ENCODE peak calls at places on chromosomes 12 and 14, in seven cellular contexts. One of them, this sample, is unnamed. For H3K4me1, the result is how much of the 10 kb centered on the place peaks cover.

GRCh38 chr12:31006416-31007152 is 67.1 kb upstream of the DDX11 start:
- DNase-seq in spleen: peak
- DNase-seq in A549: no peak
- DNase-seq in prostate gland: no peak
- DNase-seq in esophagus squamous epithelium: no peak
- DNase-seq in ovary: no peak
- DNase-seq in sigmoid colon: peak
- DNase-seq in this sample: no peak

GRCh38 chr14:31876741-31877140 is 200.4 kb upstream of the ARHGAP5 start:
- DNase-seq in spleen: no peak
- DNase-seq in A549: no peak
- DNase-seq in prostate gland: no peak
- DNase-seq in esophagus squamous epithelium: no peak
- DNase-seq in ovary: no peak
- DNase-seq in sigmoid colon: no peak
- DNase-seq in this sample: no peak

GRCh38 chr12:67540920-67541624 is 107.5 kb upstream of the DYRK2 start:
- DNase-seq in spleen: no peak
- DNase-seq in A549: no peak
- DNase-seq in prostate gland: no peak
- DNase-seq in esophagus squamous epithelium: no peak
- DNase-seq in ovary: no peak
- DNase-seq in sigmoid colon: no peak
- DNase-seq in this sample: no peak

GRCh38 chr12:69933115-69933552 is 108.1 kb downstream of the MYRFL start:
- DNase-seq in spleen: no peak
- DNase-seq in A549: no peak
- DNase-seq in prostate gland: no peak
- DNase-seq in esophagus squamous epithelium: no peak
- DNase-seq in ovary: no peak
- DNase-seq in sigmoid colon: no peak
- DNase-seq in this sample: no peak

GRCh38 chr12:20883288-20883687 is 72.8 kb downstream of the SLCO1B3 start:
- DNase-seq in spleen: no peak
- DNase-seq in A549: peak
- DNase-seq in prostate gland: peak
- DNase-seq in esophagus squamous epithelium: no peak
- DNase-seq in ovary: no peak
- DNase-seq in sigmoid colon: no peak
- DNase-seq in this sample: no peak

GRCh38 chr12:1435456-1435855 is 158.9 kb downstream of the FBXL14 start:
- DNase-seq in spleen: no peak
- DNase-seq in A549: no peak
- DNase-seq in prostate gland: no peak
- DNase-seq in esophagus squamous epithelium: no peak
- DNase-seq in ovary: no peak
- DNase-seq in sigmoid colon: no peak
- DNase-seq in this sample: no peak

GRCh38 chr14:73467377-73467776 is 9.0 kb upstream of the NUMB start:
- DNase-seq in spleen: peak
- DNase-seq in A549: no peak
- DNase-seq in prostate gland: no peak
- DNase-seq in esophagus squamous epithelium: no peak
- DNase-seq in ovary: no peak
- DNase-seq in sigmoid colon: no peak
- DNase-seq in this sample: no peak

GRCh38 chr12:56212360-56212759 is 9.4 kb downstream of the RNF41 start:
- DNase-seq in spleen: no peak
- DNase-seq in A549: no peak
- DNase-seq in prostate gland: no peak
- DNase-seq in esophagus squamous epithelium: no peak
- DNase-seq in ovary: no peak
- DNase-seq in sigmoid colon: no peak
- DNase-seq in this sample: no peak

GRCh38 chr12:100554608-100555077 is 18.8 kb upstream of the GAS2L3 start:
- DNase-seq in spleen: no peak
- DNase-seq in A549: peak
- DNase-seq in prostate gland: no peak
- DNase-seq in esophagus squamous epithelium: no peak
- DNase-seq in ovary: no peak
- DNase-seq in sigmoid colon: no peak
- DNase-seq in this sample: no peak

GRCh38 chr12:91990525-91990924 is 155.1 kb downstream of the BTG1 start:
- DNase-seq in spleen: no peak
- DNase-seq in A549: no peak
- DNase-seq in prostate gland: no peak
- DNase-seq in esophagus squamous epithelium: no peak
- DNase-seq in ovary: no peak
- DNase-seq in sigmoid colon: no peak
- DNase-seq in this sample: no peak

GRCh38 chr12:80868576-80868975 is 69.2 kb downstream of the LIN7A start:
- DNase-seq in spleen: no peak
- DNase-seq in A549: no peak
- DNase-seq in prostate gland: no peak
- DNase-seq in esophagus squamous epithelium: no peak
- DNase-seq in ovary: no peak
- DNase-seq in sigmoid colon: no peak
- DNase-seq in this sample: no peak

GRCh38 chr12:113327000-113327399 is 7.9 kb downstream of the SLC8B1 start:
- DNase-seq in spleen: no peak
- DNase-seq in A549: no peak
- DNase-seq in prostate gland: no peak
- DNase-seq in esophagus squamous epithelium: no peak
- DNase-seq in ovary: no peak
- DNase-seq in sigmoid colon: no peak
- DNase-seq in this sample: no peak

GRCh38 chr12:40921563-40922163 is 229.4 kb downstream of the CNTN1 start:
- DNase-seq in spleen: no peak
- DNase-seq in A549: peak
- DNase-seq in prostate gland: no peak
- DNase-seq in esophagus squamous epithelium: no peak
- DNase-seq in ovary: no peak
- DNase-seq in sigmoid colon: no peak
- DNase-seq in this sample: no peak

GRCh38 chr12:128798543-128799341 is 25.0 kb downstream of the SLC15A4 start:
- DNase-seq in spleen: no peak
- DNase-seq in A549: no peak
- DNase-seq in prostate gland: no peak
- DNase-seq in esophagus squamous epithelium: no peak
- DNase-seq in ovary: no peak
- DNase-seq in sigmoid colon: peak
- DNase-seq in this sample: no peak

GRCh38 chr12:94261119-94261518 is 112.7 kb downstream of the PLXNC1 start:
- DNase-seq in spleen: no peak
- DNase-seq in A549: no peak
- DNase-seq in prostate gland: no peak
- DNase-seq in esophagus squamous epithelium: no peak
- DNase-seq in ovary: no peak
- DNase-seq in sigmoid colon: no peak
- DNase-seq in this sample: no peak

GRCh38 chr14:91367173-91368171 is 50.1 kb downstream of the CCDC88C start:
- DNase-seq in spleen: no peak
- DNase-seq in A549: peak
- DNase-seq in prostate gland: peak
- DNase-seq in esophagus squamous epithelium: no peak
- DNase-seq in ovary: no peak
- DNase-seq in sigmoid colon: no peak
- DNase-seq in this sample: no peak

GRCh38 chr12:120100630-120101029 is 15.9 kb downstream of the RAB35 start:
- DNase-seq in spleen: no peak
- DNase-seq in A549: no peak
- DNase-seq in prostate gland: peak
- DNase-seq in esophagus squamous epithelium: no peak
- DNase-seq in ovary: peak
- DNase-seq in sigmoid colon: peak
- DNase-seq in this sample: no peak

GRCh38 chr14:51490205-51490604 is 161.5 kb upstream of the FRMD6 start:
- DNase-seq in spleen: no peak
- DNase-seq in A549: peak
- DNase-seq in prostate gland: no peak
- DNase-seq in esophagus squamous epithelium: no peak
- DNase-seq in ovary: no peak
- DNase-seq in sigmoid colon: no peak
- DNase-seq in this sample: no peak

GRCh38 chr12:46442723-46443122 is 70.2 kb upstream of the SLC38A2 start:
- DNase-seq in spleen: no peak
- DNase-seq in A549: no peak
- DNase-seq in prostate gland: no peak
- DNase-seq in esophagus squamous epithelium: no peak
- DNase-seq in ovary: no peak
- DNase-seq in sigmoid colon: no peak
- DNase-seq in this sample: no peak

GRCh38 chr14:23009939-23010718 is at the start of gene C14orf93:
- DNase-seq in spleen: peak
- DNase-seq in A549: peak
- DNase-seq in prostate gland: peak
- DNase-seq in esophagus squamous epithelium: no peak
- DNase-seq in ovary: peak
- DNase-seq in sigmoid colon: peak
- DNase-seq in this sample: peak
- TF ChIP-seq POLR2A in spleen: no peak
- TF ChIP-seq POLR2A in A549: peak
- TF ChIP-seq POLR2A in prostate gland: peak
- TF ChIP-seq POLR2A in esophagus squamous epithelium: no peak
- TF ChIP-seq POLR2A in ovary: no peak
- TF ChIP-seq POLR2A in sigmoid colon: no peak
- TF ChIP-seq POLR2A in this sample: peak

GRCh38 chr12:124191024-124191359 is 103.9 kb upstream of the RFLNA start:
- DNase-seq in spleen: no peak
- DNase-seq in A549: peak
- DNase-seq in prostate gland: no peak
- DNase-seq in esophagus squamous epithelium: no peak
- DNase-seq in ovary: no peak
- DNase-seq in sigmoid colon: no peak
- DNase-seq in this sample: no peak
- H3K27ac ChIP-seq in spleen: no peak
- H3K27ac ChIP-seq in A549: no peak
- H3K27ac ChIP-seq in prostate gland: no peak
- H3K27ac ChIP-seq in esophagus squamous epithelium: no peak
- H3K27ac ChIP-seq in ovary: no peak
- H3K27ac ChIP-seq in sigmoid colon: no peak
- H3K27ac ChIP-seq in this sample: no peak

GRCh38 chr14:94613720-94614644 is 1.8 kb downstream of the SERPINA3 start:
- DNase-seq in spleen: peak
- DNase-seq in A549: no peak
- DNase-seq in prostate gland: no peak
- DNase-seq in esophagus squamous epithelium: no peak
- DNase-seq in ovary: no peak
- DNase-seq in sigmoid colon: peak
- DNase-seq in this sample: peak
- H3K4me1 ChIP-seq in spleen: under half
- H3K4me1 ChIP-seq in A549: under half
- H3K4me1 ChIP-seq in prostate gland: under half
- H3K4me1 ChIP-seq in esophagus squamous epithelium: under half
- H3K4me1 ChIP-seq in ovary: under half
- H3K4me1 ChIP-seq in sigmoid colon: under half
- H3K4me1 ChIP-seq in this sample: under half

DNA sequence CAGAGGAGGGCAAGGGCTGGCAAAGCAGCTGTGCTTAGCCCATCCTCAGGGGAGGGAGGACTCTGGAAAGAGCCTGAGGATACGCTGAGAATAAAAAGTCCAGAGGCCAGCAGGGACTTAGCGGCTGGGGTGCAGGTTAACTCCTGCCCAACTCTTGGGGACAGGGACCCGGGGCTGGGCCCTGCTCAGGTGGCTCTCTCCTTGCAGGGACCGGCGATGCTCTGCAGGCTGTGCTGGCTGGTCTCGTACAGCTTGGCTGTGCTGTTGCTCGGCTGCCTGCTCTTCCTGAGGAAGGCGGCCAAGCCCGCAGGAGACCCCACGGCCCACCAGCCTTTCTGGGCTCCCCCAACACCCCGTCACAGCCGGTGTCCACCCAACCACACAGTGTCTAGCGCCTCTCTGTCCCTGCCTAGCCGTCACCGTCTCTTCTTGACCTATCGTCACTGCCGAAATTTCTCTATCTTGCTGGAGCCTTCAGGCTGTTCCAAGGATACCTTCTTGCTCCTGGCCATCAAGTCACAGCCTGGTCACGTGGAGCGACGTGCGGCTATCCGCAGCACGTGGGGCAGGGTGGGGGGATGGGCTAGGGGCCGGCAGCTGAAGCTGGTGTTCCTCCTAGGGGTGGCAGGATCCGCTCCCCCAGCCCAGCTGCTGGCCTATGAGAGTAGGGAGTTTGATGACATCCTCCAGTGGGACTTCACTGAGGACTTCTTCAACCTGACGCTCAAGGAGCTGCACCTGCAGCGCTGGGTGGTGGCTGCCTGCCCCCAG is 2.8 kb downstream of the B3GNT4 start:
- DNase-seq in spleen: no peak
- DNase-seq in A549: no peak
- DNase-seq in prostate gland: no peak
- DNase-seq in esophagus squamous epithelium: no peak
- DNase-seq in ovary: no peak
- DNase-seq in sigmoid colon: no peak
- DNase-seq in this sample: no peak
- TF ChIP-seq POLR2A in spleen: no peak
- TF ChIP-seq POLR2A in A549: no peak
- TF ChIP-seq POLR2A in prostate gland: no peak
- TF ChIP-seq POLR2A in esophagus squamous epithelium: no peak
- TF ChIP-seq POLR2A in ovary: no peak
- TF ChIP-seq POLR2A in sigmoid colon: no peak
- TF ChIP-seq POLR2A in this sample: no peak

DNA sequence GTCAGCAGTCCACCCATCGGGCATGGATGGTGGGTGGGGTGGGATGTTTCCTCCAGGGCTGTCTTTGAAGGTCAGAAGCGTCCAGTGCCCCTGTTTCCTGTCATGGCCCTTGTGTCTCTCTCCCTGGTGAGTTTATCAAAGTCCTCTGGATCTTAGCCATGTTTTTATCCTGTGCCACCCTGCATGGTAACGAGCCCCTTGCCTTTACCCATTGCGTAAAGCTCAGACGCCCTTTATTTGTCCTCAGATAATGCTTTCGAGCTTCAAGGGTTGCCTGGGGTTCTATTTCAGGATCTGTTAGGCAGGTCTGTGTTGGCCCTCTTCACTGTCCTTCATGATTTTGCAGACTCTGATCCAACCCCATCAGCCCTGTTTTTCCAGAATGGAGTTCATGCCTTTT is 172.9 kb downstream of the TSPAN9 start:
- DNase-seq in spleen: no peak
- DNase-seq in A549: no peak
- DNase-seq in prostate gland: no peak
- DNase-seq in esophagus squamous epithelium: no peak
- DNase-seq in ovary: no peak
- DNase-seq in sigmoid colon: no peak
- DNase-seq in this sample: no peak
- H3K27ac ChIP-seq in spleen: no peak
- H3K27ac ChIP-seq in A549: no peak
- H3K27ac ChIP-seq in prostate gland: no peak
- H3K27ac ChIP-seq in esophagus squamous epithelium: no peak
- H3K27ac ChIP-seq in ovary: no peak
- H3K27ac ChIP-seq in sigmoid colon: no peak
- H3K27ac ChIP-seq in this sample: no peak